ENCODE peak calls at places on chromosome 20, in seven cellular contexts. E is nephron progenitor cell; M is left cardiac atrium; R is stimulated activated CD8-positive, alpha-beta memory T cell treated with anti-CD3 and anti-CD28 coated beads, Interleukin-2, amount 100 ng/mL, for 1 hour; O is AG09319; W is NCI-H774; J is stimulated activated CD4-positive, alpha-beta T cell treated with anti-CD3 and anti-CD28 coated beads, Interleukin-4, amount 100 ng/mL, for 1 hour. B is an unnamed sample.

GRCh38 chr20:4435671-4436070 is 286.0 kb upstream of the PRND start:
- DNase-seq in E (no peak), M (no peak), R (no peak), O (no peak), W (no peak), J (no peak), B (no peak)

GRCh38 chr20:32362924-32363364 is 4.8 kb downstream of the ASXL1 start:
- DNase-seq in E (no peak), M (no peak), R (no peak), O (no peak), W (no peak), J (no peak), B (no peak)

GRCh38 chr20:19211661-19212523 is 550 bp upstream of the SLC24A3 start:
- DNase-seq in E (peak), M (peak), R (no peak), O (no peak), W (no peak), J (no peak), B (no peak)

GRCh38 chr20:53444386-53444785 is 149.3 kb downstream of the ZNF217 start:
- DNase-seq in E (peak), M (no peak), R (no peak), O (no peak), W (no peak), J (no peak), B (no peak)

GRCh38 chr20:59696476-59696875 is 92.1 kb downstream of the PHACTR3 start:
- DNase-seq in E (no peak), M (no peak), R (no peak), O (no peak), W (no peak), J (no peak), B (no peak)

GRCh38 chr20:51008718-51009117 is 14.2 kb downstream of the KCNG1 start:
- DNase-seq in E (no peak), M (no peak), R (no peak), O (no peak), W (no peak), J (no peak), B (no peak)

GRCh38 chr20:61980647-61981583 is 84.8 kb downstream of the TAF4 start:
- DNase-seq in E (peak), M (peak), R (no peak), O (no peak), W (no peak), J (no peak), B (no peak)

GRCh38 chr20:34045930-34046329 is 52.2 kb downstream of the RALY start:
- DNase-seq in E (no peak), M (no peak), R (no peak), O (no peak), W (no peak), J (no peak), B (no peak)

GRCh38 chr20:36548704-36549627 is 7.6 kb downstream of the MYL9 start:
- DNase-seq in E (no peak), M (no peak), R (no peak), O (no peak), W (no peak), J (no peak), B (no peak)

GRCh38 chr20:25275813-25276532 is 28.1 kb downstream of the PYGB start:
- DNase-seq in E (no peak), M (peak), R (no peak), O (no peak), W (no peak), J (no peak), B (no peak)

GRCh38 chr20:46545077-46545826 is 5.2 kb downstream of the OCSTAMP start:
- DNase-seq in E (no peak), M (no peak), R (no peak), O (no peak), W (no peak), J (no peak), B (no peak)

GRCh38 chr20:54535045-54535444 is 59.7 kb downstream of the DOK5 start:
- DNase-seq in E (no peak), M (no peak), R (no peak), O (no peak), W (no peak), J (no peak), B (no peak)

GRCh38 chr20:57754190-57754589 is 44.4 kb upstream of the PMEPA1 start:
- DNase-seq in E (no peak), M (no peak), R (no peak), O (no peak), W (no peak), J (no peak), B (no peak)

GRCh38 chr20:36779656-36780025 is 6.1 kb upstream of the DSN1 start:
- DNase-seq in E (no peak), M (no peak), R (no peak), O (no peak), W (no peak), J (no peak), B (peak)

GRCh38 chr20:13029687-13030510 is 21.1 kb downstream of the SPTLC3 start:
- DNase-seq in E (no peak), M (peak), R (no peak), O (peak), W (no peak), J (no peak), B (no peak)

GRCh38 chr20:53823121-53823764 is 229.6 kb upstream of the ZNF217 start:
- DNase-seq in E (no peak), M (no peak), R (no peak), O (no peak), W (no peak), J (no peak), B (no peak)

GRCh38 chr20:57662028-57662312 is 41.7 kb upstream of the ZBP1 start:
- DNase-seq in E (no peak), M (no peak), R (no peak), O (no peak), W (no peak), J (no peak), B (no peak)

GRCh38 chr20:25059866-25060465 is 2.0 kb upstream of the ACSS1 start:
- DNase-seq in E (no peak), M (no peak), R (no peak), O (no peak), W (no peak), J (no peak), B (no peak)

GRCh38 chr20:54573838-54574237 is 98.4 kb downstream of the DOK5 start:
- DNase-seq in E (no peak), M (peak), R (no peak), O (no peak), W (no peak), J (no peak), B (no peak)

GRCh38 chr20:58059145-58059544 is 169.3 kb downstream of the ANKRD60 start:
- DNase-seq in E (no peak), M (no peak), R (no peak), O (no peak), W (no peak), J (no peak), B (no peak)

GRCh38 chr20:4113546-4113945 is 98.2 kb upstream of the RNF24 start:
- DNase-seq in E (no peak), M (no peak), R (no peak), O (no peak), W (no peak), J (no peak), B (no peak)

GRCh38 chr20:16781496-16781895 is 33.3 kb downstream of the OTOR start:
- DNase-seq in E (no peak), M (no peak), R (no peak), O (no peak), W (no peak), J (no peak), B (no peak)

GRCh38 chr20:25221592-25222460 is 26.1 kb upstream of the PYGB start:
- DNase-seq in E (no peak), M (peak), R (no peak), O (no peak), W (no peak), J (no peak), B (no peak)

GRCh38 chr20:62500237-62500864 is 24.6 kb upstream of the GATA5 start:
- DNase-seq in E (peak), M (peak), R (peak), O (peak), W (peak), J (peak), B (no peak)

GRCh38 chr20:15422966-15423365 is 1085.6 kb upstream of the FLRT3 start:
- DNase-seq in E (no peak), M (no peak), R (no peak), O (no peak), W (no peak), J (no peak), B (no peak)

GRCh38 chr20:63967330-63968135 is 2.2 kb downstream of the ZNF512B start:
- DNase-seq in E (peak), M (peak), R (no peak), O (no peak), W (no peak), J (peak), B (no peak)

GRCh38 chr20:41456341-41456740 is 89.7 kb upstream of the EMILIN3 start:
- DNase-seq in E (no peak), M (no peak), R (no peak), O (peak), W (no peak), J (no peak), B (no peak)

GRCh38 chr20:59191756-59192532 is 28.3 kb downstream of the ZNF831 start:
- DNase-seq in E (no peak), M (no peak), R (no peak), O (no peak), W (no peak), J (no peak), B (no peak)

GRCh38 chr20:48668451-48668946 is 159.3 kb downstream of the PREX1 start:
- DNase-seq in E (no peak), M (no peak), R (no peak), O (no peak), W (no peak), J (no peak), B (no peak)

GRCh38 chr20:46551508-46552280 is 1.2 kb upstream of the OCSTAMP start:
- DNase-seq in E (no peak), M (no peak), R (no peak), O (no peak), W (no peak), J (no peak), B (no peak)

GRCh38 chr20:7882076-7882475 is 58.2 kb downstream of the HAO1 start:
- DNase-seq in E (no peak), M (no peak), R (no peak), O (no peak), W (no peak), J (no peak), B (no peak)

GRCh38 chr20:64161595-64162238 is 2.5 kb upstream of the MYT1 start:
- DNase-seq in E (peak), M (peak), R (no peak), O (no peak), W (no peak), J (peak), B (peak)

GRCh38 chr20:51404297-51405060 is 138.0 kb downstream of the NFATC2 start:
- DNase-seq in E (no peak), M (no peak), R (peak), O (no peak), W (no peak), J (peak), B (no peak)

GRCh38 chr20:21259346-21259745 is 43.8 kb upstream of the XRN2 start:
- DNase-seq in E (no peak), M (no peak), R (no peak), O (no peak), W (no peak), J (no peak), B (no peak)

GRCh38 chr20:57048027-57048869 is 218.2 kb downstream of the BMP7 start:
- DNase-seq in E (peak), M (no peak), R (no peak), O (peak), W (no peak), J (peak), B (peak)

B was measured in iPS DF 6.9.